ENCODE peak calls at places on chromosomes 16 and 17, in four cellular contexts. F is tibial artery, Z is fibroblast of villous mesenchyme, E is WTC11. C is an unnamed sample.

GRCh38 chr16:49851468-49851787 is 4.5 kb downstream of the ZNF423 start:
- DNase-seq in E (no peak), F (no peak), Z (no peak), C (no peak)

GRCh38 chr16:66604376-66605176 is at the start of gene CMTM3:
- DNase-seq in Z (peak), E (peak), F (peak), C (peak)

GRCh38 chr16:47523342-47524006 is 62.3 kb downstream of the PHKB start:
- DNase-seq in F (no peak), E (no peak), Z (no peak), C (no peak)

GRCh38 chr17:46769531-46770438 is 48.7 kb downstream of the WNT3 start:
- DNase-seq in E (no peak), F (no peak), Z (no peak), C (no peak)

GRCh38 chr17:40190197-40191021 is 13.1 kb downstream of the RAPGEFL1 start:
- DNase-seq in Z (no peak), F (no peak), E (peak), C (peak)

GRCh38 chr17:72998343-72998742 is 94.1 kb downstream of the SLC39A11 start:
- DNase-seq in E (no peak), F (no peak), Z (no peak), C (no peak)

GRCh38 chr17:49548506-49549310 is 27.0 kb upstream of the NXPH3 start:
- DNase-seq in F (no peak), E (peak), Z (peak), C (peak)

GRCh38 chr16:78244131-78244899 is 144.9 kb downstream of the WWOX start:
- DNase-seq in F (no peak), Z (peak), E (no peak), C (no peak)

GRCh38 chr16:18832021-18832420 is 30.7 kb upstream of the ARL6IP1 start:
- DNase-seq in F (no peak), E (no peak), Z (no peak), C (no peak)

GRCh38 chr17:54814371-54814770 is 86.3 kb upstream of the TOM1L1 start:
- DNase-seq in F (no peak), E (no peak), Z (no peak), C (no peak)

GRCh38 chr17:62925267-62925836 is 40.7 kb upstream of the TANC2 start:
- DNase-seq in Z (no peak), E (no peak), F (no peak), C (no peak)

GRCh38 chr17:4504188-4504587 is 5.5 kb downstream of the SPNS2 start:
- DNase-seq in E (no peak), Z (no peak), F (no peak), C (no peak)

GRCh38 chr17:15907290-15907689 is 37.6 kb upstream of the ADORA2B start:
- DNase-seq in E (no peak), Z (no peak), F (no peak), C (no peak)

GRCh38 chr16:53220585-53220984 is 165.8 kb downstream of the CHD9 start:
- DNase-seq in Z (peak), F (no peak), E (no peak), C (peak)

GRCh38 chr17:76391200-76391715 is 6.8 kb downstream of the SPHK1 start:
- DNase-seq in E (no peak), F (no peak), Z (no peak), C (no peak)

DNA sequence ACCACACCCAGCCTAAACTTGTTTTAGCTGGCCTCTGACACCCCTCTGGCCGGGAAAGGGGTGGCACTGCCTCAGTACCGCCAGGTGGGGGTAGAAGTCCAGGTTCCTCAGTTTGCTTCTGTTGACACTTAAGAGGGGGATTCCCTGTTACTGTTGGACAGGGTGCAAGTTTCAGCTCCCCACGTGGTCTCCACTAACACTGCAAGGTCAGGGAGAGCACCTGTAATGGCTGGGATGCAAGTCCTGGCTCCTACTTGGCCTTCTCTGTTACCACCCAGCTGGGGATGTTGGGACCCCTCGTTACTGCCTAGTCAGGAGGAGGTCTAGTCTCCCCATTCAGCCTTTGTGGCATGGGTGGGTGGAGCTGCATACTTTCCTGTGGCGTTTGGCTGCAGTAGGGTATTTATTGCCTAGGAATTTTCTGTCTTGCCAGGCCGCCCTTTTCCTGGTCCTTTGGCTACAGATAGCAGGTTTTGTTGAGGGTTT is 10.6 kb upstream of the MFAP4 start:
- DNase-seq in Z (no peak), F (no peak), E (peak), C (no peak)
- TF ChIP-seq CTCF in Z (no peak), F (no peak), E (peak), C (no peak)

GRCh38 chr17:42555122-42555622 is 2.4 kb downstream of the HSD17B1 start:
- DNase-seq in F (no peak), Z (no peak), E (no peak), C (no peak)

GRCh38 chr17:42548993-42549755 is 3.5 kb upstream of the HSD17B1 start:
- DNase-seq in F (no peak), E (no peak), Z (no peak), C (no peak)

GRCh38 chr17:42553161-42553818 is 567 bp downstream of the HSD17B1 start:
- DNase-seq in Z (peak), E (peak), F (no peak), C (peak)

GRCh38 chr17:42554250-42555121 is 1.8 kb downstream of the HSD17B1 start:
- DNase-seq in Z (peak), E (peak), F (peak), C (peak)

GRCh38 chr17:42553866-42554249 is 1.1 kb downstream of the HSD17B1 start:
- DNase-seq in E (no peak), Z (no peak), F (no peak), C (no peak)
- TF ChIP-seq CTCF in E (no peak), Z (no peak), F (no peak), C (no peak)

DNA sequence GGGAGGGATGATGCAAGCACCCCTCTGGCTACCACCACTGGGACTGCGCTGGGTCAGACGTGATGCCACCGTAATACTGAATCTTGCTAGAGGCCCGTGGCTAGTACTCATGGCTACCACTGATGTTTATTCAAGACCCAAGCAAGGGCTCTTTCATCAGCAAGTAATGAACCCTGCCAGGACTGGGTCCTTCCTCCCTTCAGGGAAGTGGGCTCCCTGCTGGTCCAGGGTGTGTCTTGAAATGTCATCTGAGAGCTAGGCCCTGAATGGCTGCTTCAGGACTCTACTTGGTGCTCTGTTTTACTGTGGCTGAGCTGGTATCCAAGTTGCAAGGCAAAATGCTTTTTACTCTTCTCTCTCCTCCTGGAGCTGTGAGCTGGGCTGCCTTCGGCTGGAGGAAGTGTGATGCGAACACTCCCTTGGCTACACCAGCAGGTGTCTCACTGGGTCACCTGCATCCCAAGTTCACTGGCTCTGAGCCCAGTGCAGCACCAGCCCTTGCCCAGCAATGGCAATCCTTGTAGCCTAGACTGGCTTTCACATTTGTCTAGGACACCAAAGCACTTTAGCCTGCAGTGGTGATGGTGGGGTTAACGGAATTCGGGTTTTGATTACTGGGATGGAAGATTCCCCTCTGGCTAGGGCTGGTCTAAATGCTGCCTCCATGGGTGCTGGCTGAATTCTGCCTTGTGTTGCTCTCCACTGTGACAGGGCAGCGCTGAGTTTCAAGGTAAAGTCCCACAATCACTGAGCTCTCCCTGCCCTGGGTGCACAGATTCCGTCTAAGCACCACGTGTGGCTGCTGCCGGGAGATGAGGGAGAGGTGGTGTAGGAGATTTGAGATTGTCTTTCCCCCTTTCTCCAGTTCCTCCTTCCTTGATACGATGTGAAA is 98.6 kb downstream of the USP22 start:
- DNase-seq in E (peak), Z (no peak), F (no peak), C (peak)
- TF ChIP-seq CTCF in E (peak), Z (peak), F (no peak), C (no peak)

GRCh38 chr16:58443783-58444182 is 51.5 kb downstream of the GINS3 start:
- DNase-seq in F (no peak), E (no peak), Z (no peak), C (no peak)
- TF ChIP-seq CTCF in F (no peak), E (no peak), Z (no peak), C (no peak)

DNA sequence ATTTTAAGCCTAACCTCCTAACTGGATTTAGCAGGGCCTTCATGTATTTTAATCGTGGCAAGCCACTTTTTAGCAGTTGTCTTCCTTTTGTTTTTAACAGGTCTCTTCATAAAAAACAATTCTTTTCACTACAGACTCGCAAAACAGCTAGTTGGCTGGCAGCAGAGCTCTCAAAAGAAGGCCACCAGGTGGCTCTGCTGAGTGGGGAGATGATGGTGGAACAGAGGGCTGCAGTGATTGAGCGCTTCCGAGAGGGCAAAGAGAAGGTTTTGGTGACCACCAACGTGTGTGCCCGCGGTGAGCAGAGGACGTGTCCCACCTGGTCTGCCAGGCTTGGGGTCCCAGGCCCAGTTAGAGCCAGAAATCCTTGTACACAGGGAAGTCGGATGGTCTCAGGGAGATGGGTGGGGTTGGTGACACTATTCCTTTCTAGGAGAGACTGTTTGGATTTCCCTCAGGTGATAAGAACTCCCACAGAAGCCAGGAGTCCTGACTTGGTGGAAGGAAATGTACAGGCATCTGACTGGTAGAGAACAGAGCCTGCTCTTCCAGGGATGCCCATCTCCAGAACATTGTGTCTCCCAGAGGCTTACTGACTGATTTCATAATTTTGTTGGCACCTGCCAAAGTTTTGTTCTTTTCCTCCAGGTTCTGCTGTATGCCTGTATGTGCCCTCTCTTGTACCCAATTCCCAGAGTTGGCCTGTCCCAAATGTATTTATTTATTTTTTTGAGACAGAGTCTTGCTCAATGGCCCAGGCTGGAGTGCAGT is 14.9 kb upstream of the DDX19A start:
- DNase-seq in E (peak), Z (peak), F (no peak), C (peak)
- TF ChIP-seq CTCF in E (no peak), Z (peak), F (peak), C (no peak)